ENCODE peak calls at places on chromosomes 6 and 20, in seven cellular contexts. W is IMR-90, N is thyroid gland, C is ovary, X is tibial nerve, Y is A549, G is H1. I is an unnamed sample.

GRCh38 chr6:149470948-149471347 is 13.9 kb downstream of the ZC3H12D start:
- DNase-seq in W (no peak), N (peak; percentile 80), C (no peak), X (no peak), Y (no peak), G (no peak), I (no peak)

GRCh38 chr6:111461860-111462259 is 21.2 kb downstream of the REV3L start:
- DNase-seq in W (no peak), N (no peak), C (no peak), X (no peak), Y (no peak), G (no peak), I (no peak)

GRCh38 chr20:48797850-48798747 is 29.7 kb downstream of the PREX1 start:
- DNase-seq in W (no peak), N (no peak), C (no peak), X (no peak), Y (no peak), G (no peak), I (no peak)

GRCh38 chr6:5771759-5772158 is 235.0 kb downstream of the NRN1 start:
- DNase-seq in W (no peak), N (no peak), C (no peak), X (no peak), Y (no peak), G (no peak), I (peak; percentile 70)

GRCh38 chr20:37986873-37987601 is 46.2 kb downstream of the TTI1 start:
- DNase-seq in W (peak; percentile 6), N (peak; percentile 98), C (no peak), X (no peak), Y (peak; percentile 18), G (no peak), I (no peak)

GRCh38 chr6:47741807-47742206 is 40.0 kb upstream of the OPN5 start:
- DNase-seq in W (no peak), N (no peak), C (no peak), X (no peak), Y (peak; percentile 19), G (no peak), I (no peak)

GRCh38 chr20:16639027-16639941 is 66.0 kb upstream of the KIF16B start:
- DNase-seq in W (no peak), N (no peak), C (no peak), X (no peak), Y (no peak), G (no peak), I (no peak)

GRCh38 chr6:110690916-110691315 is 124.4 kb downstream of the CDK19 start:
- DNase-seq in W (no peak), N (no peak), C (no peak), X (no peak), Y (no peak), G (no peak), I (no peak)

GRCh38 chr6:168469198-168469943 is 28.4 kb downstream of the SMOC2 start:
- DNase-seq in W (no peak), N (no peak), C (no peak), X (peak; percentile 46), Y (no peak), G (no peak), I (no peak)

GRCh38 chr6:90413867-90414266 is 117.2 kb upstream of the BACH2 start:
- DNase-seq in W (peak; percentile 12), N (peak; percentile 22), C (peak; percentile 63), X (no peak), Y (no peak), G (peak; percentile 58), I (no peak)

GRCh38 chr6:53309059-53309896 is 39.5 kb downstream of the ELOVL5 start:
- DNase-seq in W (peak; percentile 65), N (peak; percentile 33), C (no peak), X (no peak), Y (peak; percentile 41), G (no peak), I (no peak)

GRCh38 chr6:38427492-38428210 is 212.1 kb downstream of the BTBD9 start:
- DNase-seq in W (no peak), N (no peak), C (no peak), X (no peak), Y (no peak), G (no peak), I (no peak)

GRCh38 chr20:64247970-64248841 is 7.3 kb upstream of the PCMTD2 start:
- DNase-seq in W (no peak), N (no peak), C (peak; percentile 9), X (no peak), Y (no peak), G (no peak), I (peak; percentile 77)

GRCh38 chr6:170159040-170159965 is 131.6 kb downstream of the DLL1 start:
- DNase-seq in W (no peak), N (no peak), C (no peak), X (no peak), Y (no peak), G (no peak), I (no peak)

GRCh38 chr6:170158296-170159039 is 132.4 kb downstream of the DLL1 start:
- DNase-seq in W (no peak), N (no peak), C (no peak), X (no peak), Y (no peak), G (no peak), I (no peak)

GRCh38 chr6:170162011-170162770 is 128.7 kb downstream of the DLL1 start:
- DNase-seq in W (no peak), N (no peak), C (no peak), X (no peak), Y (no peak), G (no peak), I (no peak)

GRCh38 chr6:170160628-170161611 is 130.0 kb downstream of the DLL1 start:
- DNase-seq in W (no peak), N (no peak), C (no peak), X (no peak), Y (no peak), G (no peak), I (no peak)

DNA sequence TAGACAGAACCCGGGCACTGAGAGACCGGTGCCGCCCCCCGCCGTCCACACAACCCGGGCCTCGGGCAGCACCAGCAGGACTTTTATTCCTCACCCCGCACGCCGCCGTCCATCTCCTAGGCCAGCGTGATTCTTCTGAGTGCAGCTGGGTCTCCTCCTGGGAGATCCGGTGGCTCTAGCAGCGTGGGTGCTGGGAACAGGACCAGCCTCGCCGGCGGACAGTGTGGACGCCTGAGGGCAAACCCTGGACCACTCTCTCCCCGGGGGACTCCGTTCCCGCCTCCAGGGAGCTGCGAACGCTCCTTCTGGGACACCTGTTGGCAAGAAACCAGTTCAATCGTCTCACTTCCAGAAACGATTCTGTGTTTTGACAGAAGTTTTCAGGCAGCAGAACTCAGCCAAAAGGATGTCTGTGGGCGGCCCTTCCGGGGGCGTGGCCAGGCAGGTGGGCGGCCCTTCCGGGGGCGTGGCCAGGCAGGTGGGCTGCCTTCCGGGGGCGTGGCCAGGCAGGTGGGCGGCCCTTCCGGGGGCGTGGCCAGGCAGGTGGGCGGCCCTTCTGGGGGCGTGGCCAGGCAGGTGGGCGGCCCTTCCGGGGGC is 130.7 kb downstream of the DLL1 start:
- DNase-seq in W (no peak), N (no peak), C (peak; percentile 21), X (no peak), Y (no peak), G (no peak), I (no peak)
- TF ChIP-seq POLR2A in W (no peak), N (no peak), C (no peak), X (no peak), Y (no peak), G (no peak), I (no peak)

GRCh38 chr6:19841181-19841580 is 4.0 kb downstream of the ID4 start:
- DNase-seq in W (no peak), N (peak; percentile 24), C (no peak), X (no peak), Y (no peak), G (no peak), I (no peak)
- H3K4me3 ChIP-seq in W (no peak overlapping the region), N (peak overlapping the region; percentile 91), C (no peak overlapping the region), X (no peak overlapping the region), Y (no peak overlapping the region), G (no peak overlapping the region), I (no peak overlapping the region)

DNA sequence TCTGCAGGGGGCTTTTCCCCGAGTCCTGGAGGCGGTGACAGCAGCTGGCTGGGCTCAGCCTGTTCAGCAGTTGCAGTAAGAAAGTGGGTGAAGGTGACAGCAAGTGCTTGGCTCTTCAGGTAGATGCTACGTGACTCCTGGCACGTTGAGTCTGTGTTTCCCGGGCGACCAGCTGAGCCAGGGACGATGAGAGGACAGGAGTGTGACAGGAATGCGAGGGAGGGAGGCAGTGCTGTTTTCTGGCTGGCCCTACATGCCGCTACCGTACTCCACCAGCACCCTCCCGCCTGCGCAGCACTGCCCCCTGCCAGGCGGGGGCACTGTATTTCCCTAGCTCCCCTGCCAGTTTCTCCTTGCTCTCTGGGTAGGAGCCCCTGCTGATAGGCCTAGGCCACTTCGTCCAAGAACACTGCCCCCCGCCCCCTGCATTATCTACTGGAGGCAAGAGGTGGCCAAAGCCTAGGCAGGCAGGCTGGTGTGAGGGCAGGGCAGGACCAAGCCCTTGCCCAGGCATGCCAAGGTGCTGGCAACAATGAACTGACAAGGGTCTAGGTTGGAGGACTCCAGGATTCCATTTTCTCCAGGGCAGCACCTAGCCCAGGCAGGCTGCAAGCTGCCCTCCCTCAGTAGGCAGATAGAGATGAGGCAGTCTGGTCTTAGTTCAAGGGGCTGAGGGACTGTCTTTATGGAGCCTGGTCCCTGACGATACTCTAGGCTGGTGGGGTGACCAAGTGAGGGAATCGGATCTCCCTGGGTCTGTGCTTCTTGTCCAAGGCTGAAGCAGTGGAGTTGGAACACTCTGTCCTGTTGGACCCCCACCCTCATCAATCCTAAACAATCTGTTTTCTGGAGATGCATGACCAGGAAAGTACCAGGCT is 19.2 kb downstream of the MRPS18A start:
- DNase-seq in W (peak; percentile 36), N (peak; percentile 98), C (no peak), X (no peak), Y (peak; percentile 63), G (peak; percentile 83), I (peak; percentile 88)
- TF ChIP-seq POLR2A in W (peak; percentile 29), N (peak; percentile 46), C (no peak), X (no peak), Y (no peak), G (peak; percentile 59), I (no peak)

GRCh38 chr6:144090384-144090783 is 5.0 kb downstream of the SF3B5 start:
- DNase-seq in W (no peak), N (no peak), C (no peak), X (no peak), Y (no peak), G (no peak), I (no peak)

GRCh38 chr6:144094731-144095133 is 641 bp downstream of the SF3B5 start:
- DNase-seq in W (no peak), N (no peak), C (no peak), X (no peak), Y (no peak), G (no peak), I (no peak)

GRCh38 chr6:144095134-144096002 is at the start of gene SF3B5:
- DNase-seq in W (peak; percentile 100), N (peak; percentile 99), C (peak; percentile 97), X (peak; percentile 97), Y (peak; percentile 99), G (peak; percentile 96), I (peak; percentile 100)

GRCh38 chr6:144093658-144094057 is 1.7 kb downstream of the SF3B5 start:
- DNase-seq in W (no peak), N (no peak), C (no peak), X (no peak), Y (no peak), G (no peak), I (no peak)

DNA sequence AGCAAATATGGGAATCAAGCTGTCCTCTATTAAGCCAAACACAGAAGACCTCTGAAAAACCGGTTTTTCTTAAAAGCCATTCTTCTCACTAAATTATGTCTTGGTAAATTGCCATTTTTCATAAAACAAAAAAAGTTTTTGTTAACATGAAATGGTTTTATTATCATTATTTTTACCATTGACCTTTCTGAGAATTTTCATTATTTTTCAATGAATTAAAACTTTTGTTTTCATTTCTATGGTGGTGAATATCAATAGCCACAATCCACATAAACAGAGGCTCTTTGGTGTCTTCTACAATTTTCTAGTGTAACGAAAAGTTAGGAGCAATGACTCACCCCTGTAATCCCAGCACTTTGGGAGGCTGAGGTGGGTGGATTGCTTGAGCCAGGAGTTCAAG is 2.1 kb downstream of the SF3B5 start:
- DNase-seq in W (no peak), N (no peak), C (no peak), X (no peak), Y (no peak), G (no peak), I (no peak)
- H3K4me3 ChIP-seq in W (no peak overlapping the region), N (no peak overlapping the region), C (no peak overlapping the region), X (no peak overlapping the region), Y (no peak overlapping the region), G (no peak overlapping the region), I (no peak overlapping the region)